ENCODE peak calls at places on chromosomes 6 and 20, in ten cellular contexts. K, O, W, N, M, S, L, J, A and I are unnamed samples.

GRCh38 chr6:164344801-164345291 is 930.3 kb downstream of the QKI start:
- DNase-seq in A (no peak), S (no peak), K (no peak), J (no peak), N (no peak), L (no peak), O (no peak), W (no peak), M (no peak), I (no peak)

GRCh38 chr6:168888786-168889345 is 364.8 kb downstream of the THBS2 start:
- DNase-seq in S (no peak), A (no peak), N (no peak), J (no peak), W (no peak), M (no peak), O (no peak), K (no peak), L (no peak), I (no peak)

GRCh38 chr6:155317186-155317585 is 2.9 kb upstream of the TFB1M start:
- DNase-seq in A (no peak), M (no peak), K (no peak), N (no peak), S (no peak), W (no peak), O (no peak), J (no peak), L (no peak), I (peak)

GRCh38 chr6:1622851-1623768 is 13.4 kb downstream of the FOXC1 start:
- DNase-seq in S (no peak), J (no peak), K (no peak), M (no peak), L (no peak), N (no peak), A (no peak), W (no peak), O (no peak), I (no peak)

GRCh38 chr6:139370047-139370706 is 4.3 kb downstream of the CITED2 start:
- DNase-seq in W (no peak), J (no peak), N (no peak), S (no peak), L (no peak), O (no peak), K (peak), A (peak), M (peak), I (peak)

GRCh38 chr6:87698618-87699017 is 3.4 kb downstream of the AKIRIN2 start:
- DNase-seq in O (no peak), N (no peak), S (no peak), A (no peak), L (no peak), J (no peak), K (no peak), M (peak), W (no peak), I (no peak)

GRCh38 chr20:1163105-1163504 is 21.7 kb downstream of the TMEM74B start:
- DNase-seq in W (no peak), A (no peak), K (no peak), J (no peak), N (no peak), L (no peak), S (no peak), O (no peak), M (no peak), I (no peak)

GRCh38 chr6:32692019-32692418 is 25.6 kb upstream of the HLA-DQB1 start:
- DNase-seq in O (peak), K (no peak), A (peak), S (peak), N (no peak), M (peak), J (peak), W (no peak), L (no peak), I (peak)

GRCh38 chr6:1507251-1507650 is 102.5 kb upstream of the FOXC1 start:
- DNase-seq in O (no peak), A (no peak), W (no peak), J (no peak), N (no peak), M (no peak), L (no peak), K (no peak), S (no peak), I (no peak)

GRCh38 chr6:14917101-14917500 is 328.8 kb upstream of the JARID2 start:
- DNase-seq in N (no peak), J (no peak), L (no peak), W (no peak), A (no peak), M (peak), O (no peak), K (no peak), S (no peak), I (no peak)

GRCh38 chr20:1503564-1504227 is 12.5 kb upstream of the SIRPB2 start:
- DNase-seq in K (peak), S (peak), J (peak), O (peak), W (peak), M (peak), L (peak), A (peak), N (peak), I (peak)

GRCh38 chr6:89566930-89567634 is 71.5 kb downstream of the LYRM2 start:
- DNase-seq in K (no peak), N (no peak), M (no peak), J (no peak), O (no peak), A (no peak), W (no peak), S (no peak), L (no peak), I (no peak)

GRCh38 chr20:38139919-38140753 is 24.9 kb downstream of the TGM2 start:
- DNase-seq in J (no peak), L (no peak), A (no peak), M (peak), O (no peak), S (no peak), K (no peak), W (no peak), N (no peak), I (no peak)

GRCh38 chr20:3010985-3011723 is 32.3 kb upstream of the GNRH2 start:
- DNase-seq in J (peak), O (no peak), K (no peak), N (no peak), S (no peak), W (no peak), L (no peak), M (peak), A (peak), I (no peak)

GRCh38 chr20:39123161-39123560 is 161.0 kb downstream of the DHX35 start:
- DNase-seq in L (no peak), M (no peak), S (no peak), A (no peak), J (no peak), K (no peak), W (no peak), O (no peak), N (no peak), I (no peak)